ENCODE peak calls at places on chromosomes 1 and 21, in five cellular contexts. U is PC-3, O is esophagus muscularis mucosa, L is epithelial cell of esophagus, P is endothelial cell. F is an unnamed sample.
A peak's percentile ranks its signal among the peaks of the same experiment; 100 is the strongest.

GRCh38 chr1:54283214-54283996 is 83.4 kb downstream of the MRPL37 start:
- DNase-seq in U (no peak), O (no peak), L (no peak), P (no peak), F (no peak)

GRCh38 chr1:88802950-88803349 is 88.4 kb downstream of the GTF2B start:
- DNase-seq in U (peak; percentile 51), O (no peak), L (peak; percentile 62), P (no peak), F (no peak)

GRCh38 chr1:63883494-63884235 is 109.8 kb downstream of the ROR1 start:
- DNase-seq in U (peak; percentile 33), O (no peak), L (no peak), P (no peak), F (no peak)

GRCh38 chr1:207822602-207823451 is 71.0 kb downstream of the CD46 start:
- DNase-seq in U (peak; percentile 17), O (peak; percentile 98), L (peak; percentile 47), P (no peak), F (no peak)

GRCh38 chr1:43239484-43239883 is 30.3 kb upstream of the TMEM125 start:
- DNase-seq in U (no peak), O (no peak), L (no peak), P (no peak), F (no peak)

GRCh38 chr21:45449658-45450502 is 44.9 kb downstream of the COL18A1 start:
- DNase-seq in U (no peak), O (no peak), L (no peak), P (no peak), F (no peak)

GRCh38 chr1:35407743-35408142 is 139.2 kb downstream of the ZMYM4 start:
- DNase-seq in U (no peak), O (no peak), L (no peak), P (no peak), F (no peak)

GRCh38 chr1:157925419-157926166 is 67.9 kb upstream of the KIRREL1 start:
- DNase-seq in U (no peak), O (no peak), L (no peak), P (no peak), F (no peak)

GRCh38 chr1:225508538-225509375 is 80.9 kb upstream of the LBR start:
- DNase-seq in U (peak; percentile 98), O (no peak), L (peak; percentile 97), P (no peak), F (no peak)

GRCh38 chr1:243270097-243270864 is 14.4 kb downstream of the SDCCAG8 start:
- DNase-seq in U (no peak), O (no peak), L (no peak), P (no peak), F (no peak)

GRCh38 chr1:20377516-20378270 is 87.0 kb downstream of the VWA5B1 start:
- DNase-seq in U (no peak), O (no peak), L (no peak), P (no peak), F (no peak)

GRCh38 chr1:200041337-200042118 is 14.0 kb downstream of the NR5A2 start:
- DNase-seq in U (no peak), O (no peak), L (no peak), P (peak; percentile 27), F (no peak)

GRCh38 chr1:5680600-5680999 is 311.6 kb downstream of the NPHP4 start:
- DNase-seq in U (no peak), O (no peak), L (no peak), P (no peak), F (no peak)

GRCh38 chr1:48203287-48203900 is 19.1 kb upstream of the SLC5A9 start:
- DNase-seq in U (peak; percentile 77), O (no peak), L (peak; percentile 45), P (peak; percentile 44), F (no peak)

GRCh38 chr1:174818951-174819350 is 180.8 kb upstream of the CACYBP start:
- DNase-seq in U (peak; percentile 62), O (no peak), L (peak; percentile 93), P (no peak), F (no peak)

F was measured in vagina.